ENCODE peak calls at places on chromosomes 6 and 20, in four cellular contexts. M is GM20000, L is T-helper 1 cell, U is AG04450. A is an unnamed sample.

GRCh38 chr6:145073811-145074210 is 661.5 kb downstream of the EPM2A start:
- DNase-seq in M (no peak), L (no peak), U (no peak), A (no peak)

GRCh38 chr6:43942011-43942442 is 172.0 kb downstream of the VEGFA start:
- DNase-seq in M (no peak), L (no peak), U (no peak), A (peak)

GRCh38 chr6:35413911-35414310 is 38.2 kb upstream of the FANCE start:
- DNase-seq in M (no peak), L (no peak), U (no peak), A (no peak)

GRCh38 chr20:1934578-1935573 is 39.7 kb downstream of the SIRPA start:
- DNase-seq in M (no peak), L (no peak), U (no peak), A (peak)

GRCh38 chr6:41770381-41771057 is 9.2 kb downstream of the FRS3 start:
- DNase-seq in M (no peak), L (no peak), U (no peak), A (no peak)

GRCh38 chr6:53494076-53494475 is 50.8 kb downstream of the GCLC start:
- DNase-seq in M (no peak), L (no peak), U (no peak), A (no peak)

GRCh38 chr6:74369556-74369993 is 673.6 kb downstream of the CD109 start:
- DNase-seq in M (no peak), L (no peak), U (peak), A (no peak)

GRCh38 chr20:23086056-23086551 is at the start of gene CD93:
- DNase-seq in M (peak), L (no peak), U (no peak), A (no peak)

GRCh38 chr6:145841668-145842067 is 27.1 kb upstream of the FBXO30 start:
- DNase-seq in M (no peak), L (no peak), U (no peak), A (no peak)

GRCh38 chr6:36115412-36115811 is 14.9 kb upstream of the MAPK13 start:
- DNase-seq in M (no peak), L (no peak), U (no peak), A (peak)

GRCh38 chr6:134267917-134268361 is 50.0 kb downstream of the SGK1 start:
- DNase-seq in M (no peak), L (no peak), U (no peak), A (no peak)

GRCh38 chr20:36175016-36175415 is 20.5 kb downstream of the EPB41L1 start:
- DNase-seq in M (no peak), L (no peak), U (no peak), A (no peak)

GRCh38 chr6:31740397-31741223 is 805 bp downstream of the MSH5 start:
- DNase-seq in M (no peak), L (no peak), U (no peak), A (no peak)

GRCh38 chr20:58950603-58951002 is 30.5 kb upstream of the NELFCD start:
- DNase-seq in M (no peak), L (no peak), U (no peak), A (no peak)

GRCh38 chr20:58040447-58041290 is 187.8 kb downstream of the ANKRD60 start:
- DNase-seq in M (no peak), L (no peak), U (no peak), A (no peak)

GRCh38 chr6:33668914-33669313 is 42.6 kb downstream of the UQCC2 start:
- DNase-seq in M (no peak), L (no peak), U (no peak), A (no peak)

GRCh38 chr20:51876511-51876910 is 74.2 kb upstream of the SALL4 start:
- DNase-seq in M (no peak), L (no peak), U (no peak), A (no peak)

GRCh38 chr6:150900049-150900448 is 34.5 kb downstream of the MTHFD1L start:
- DNase-seq in M (no peak), L (no peak), U (no peak), A (no peak)

GRCh38 chr6:144566868-144567615 is 281.9 kb downstream of the UTRN start:
- DNase-seq in M (no peak), L (no peak), U (no peak), A (no peak)

GRCh38 chr6:105608711-105609374 is 206.0 kb upstream of the PREP start:
- DNase-seq in M (no peak), L (no peak), U (peak), A (no peak)

GRCh38 chr20:63044605-63045004 is 37.8 kb upstream of the BHLHE23 start:
- DNase-seq in M (no peak), L (no peak), U (no peak), A (no peak)

GRCh38 chr6:160788806-160789205 is 86.8 kb downstream of the PLG start:
- DNase-seq in M (no peak), L (no peak), U (no peak), A (no peak)

GRCh38 chr6:20655317-20655716 is 121.1 kb downstream of the CDKAL1 start:
- DNase-seq in M (no peak), L (no peak), U (no peak), A (no peak)

GRCh38 chr6:133286765-133287164 is 45.6 kb downstream of the EYA4 start:
- DNase-seq in M (no peak), L (no peak), U (no peak), A (no peak)

GRCh38 chr20:7853493-7853892 is 86.8 kb downstream of the HAO1 start:
- DNase-seq in M (no peak), L (no peak), U (no peak), A (no peak)